ENCODE peak calls at places on chromosome 1, in four cellular contexts. V, C, X and R are unnamed samples.

GRCh38 chr1:62530516-62531154 is 66.7 kb upstream of the ANGPTL3 start:
- DNase-seq in V (peak), C (no peak), X (no peak), R (peak)

GRCh38 chr1:107198581-107198980 is 57.7 kb downstream of the NTNG1 start:
- DNase-seq in V (no peak), C (no peak), X (no peak), R (no peak)

GRCh38 chr1:115474166-115474565 is 136.1 kb upstream of the NGF start:
- DNase-seq in V (no peak), C (no peak), X (no peak), R (no peak)

GRCh38 chr1:20033396-20033795 is 36.6 kb upstream of the PLA2G5 start:
- DNase-seq in V (no peak), C (no peak), X (no peak), R (no peak)

GRCh38 chr1:20440785-20441200 is 45.2 kb downstream of the CAMK2N1 start:
- DNase-seq in V (peak), C (no peak), X (peak), R (peak)

GRCh38 chr1:99004270-99005141 is at the start of gene PLPPR5:
- DNase-seq in V (no peak), C (no peak), X (peak), R (no peak)

GRCh38 chr1:15168479-15168878 is 14.9 kb downstream of the TMEM51 start:
- DNase-seq in V (peak), C (peak), X (no peak), R (no peak)

GRCh38 chr1:213568929-213569815 is 418.6 kb upstream of the PROX1 start:
- DNase-seq in V (no peak), C (no peak), X (no peak), R (no peak)

GRCh38 chr1:51736702-51737101 is 119.8 kb downstream of the OSBPL9 start:
- DNase-seq in V (peak), C (no peak), X (no peak), R (peak)

GRCh38 chr1:111789077-111789476 is 33.4 kb downstream of the DDX20 start:
- DNase-seq in V (peak), C (no peak), X (no peak), R (no peak)

GRCh38 chr1:53326088-53326597 is 1.7 kb downstream of the LRP8 start:
- DNase-seq in V (peak), C (peak), X (peak), R (peak)

GRCh38 chr1:109611308-109611950 is 8.0 kb downstream of the GNAT2 start:
- DNase-seq in V (no peak), C (no peak), X (no peak), R (no peak)

GRCh38 chr1:8004113-8004802 is 21.9 kb downstream of the ERRFI1 start:
- DNase-seq in V (no peak), C (no peak), X (no peak), R (no peak)

GRCh38 chr1:206704239-206704638 is 19.5 kb downstream of the MAPKAPK2 start:
- DNase-seq in V (no peak), C (no peak), X (no peak), R (no peak)

DNA sequence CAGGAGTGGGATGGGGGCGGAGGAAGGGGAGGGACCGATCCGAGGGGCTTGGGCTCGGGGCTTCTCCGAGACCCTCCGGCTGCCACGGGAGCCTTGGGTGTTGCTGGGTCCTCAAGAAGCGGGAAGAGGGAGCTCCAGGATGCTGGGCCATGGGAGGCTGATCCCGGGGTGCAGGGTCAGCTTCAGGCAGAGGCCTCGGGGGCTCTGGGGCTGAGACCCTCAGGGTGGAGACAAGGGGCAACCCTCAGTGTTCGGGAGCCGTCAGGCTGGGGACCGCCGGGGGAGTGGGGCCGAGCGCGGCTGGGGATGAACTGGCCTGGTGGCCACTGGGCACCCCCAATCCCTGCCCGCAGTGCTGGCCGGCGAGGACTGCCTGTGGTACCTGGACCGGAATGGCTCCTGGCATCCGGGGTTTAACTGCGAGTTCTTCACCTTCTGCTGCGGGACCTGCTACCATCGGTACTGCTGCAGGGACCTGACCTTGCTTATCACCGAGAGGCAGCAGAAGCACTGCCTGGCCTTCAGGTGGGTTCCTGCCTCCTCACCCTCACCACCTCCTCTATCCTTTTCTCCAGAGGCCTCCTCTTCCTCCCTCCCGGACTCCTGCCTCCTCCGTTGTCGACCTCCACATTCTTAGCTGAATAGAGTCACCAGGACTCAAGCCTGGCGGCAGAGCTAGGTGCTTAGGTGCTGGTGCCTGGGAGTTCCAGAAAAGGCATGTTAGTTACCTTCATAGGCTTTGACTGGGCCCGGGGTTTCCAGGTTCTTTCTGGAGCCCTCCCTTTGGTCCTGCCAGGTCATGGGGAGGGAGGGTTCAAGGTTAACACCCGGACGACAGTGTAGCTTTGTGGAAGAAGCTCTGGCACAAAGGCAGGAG is 632 bp downstream of the SHISA4 start:
- DNase-seq in V (no peak), C (no peak), X (no peak), R (no peak)
- TF ChIP-seq POLR2A in V (no peak), C (no peak), X (no peak), R (no peak)

GRCh38 chr1:32498751-32499150 is 33.9 kb downstream of the ZBTB8B start:
- DNase-seq in V (no peak), C (no peak), X (no peak), R (no peak)

GRCh38 chr1:32507021-32507420 is 32.2 kb upstream of the ZBTB8A start:
- DNase-seq in V (no peak), C (no peak), X (no peak), R (no peak)

GRCh38 chr1:32503153-32503552 is 36.1 kb upstream of the ZBTB8A start:
- DNase-seq in V (no peak), C (no peak), X (no peak), R (no peak)

GRCh38 chr1:32500387-32501209 is 35.7 kb downstream of the ZBTB8B start:
- DNase-seq in V (peak), C (no peak), X (peak), R (peak)

GRCh38 chr1:32501865-32502264 is 37.0 kb downstream of the ZBTB8B start:
- DNase-seq in V (peak), C (no peak), X (no peak), R (no peak)
- TF ChIP-seq POLR2A in V (no peak), C (no peak), X (no peak), R (no peak)

GRCh38 chr1:77759090-77760028 is at the start of gene USP33:
- DNase-seq in V (peak), C (no peak), X (peak), R (peak)
- TF ChIP-seq POLR2A in V (peak), C (peak), X (peak), R (peak)

DNA sequence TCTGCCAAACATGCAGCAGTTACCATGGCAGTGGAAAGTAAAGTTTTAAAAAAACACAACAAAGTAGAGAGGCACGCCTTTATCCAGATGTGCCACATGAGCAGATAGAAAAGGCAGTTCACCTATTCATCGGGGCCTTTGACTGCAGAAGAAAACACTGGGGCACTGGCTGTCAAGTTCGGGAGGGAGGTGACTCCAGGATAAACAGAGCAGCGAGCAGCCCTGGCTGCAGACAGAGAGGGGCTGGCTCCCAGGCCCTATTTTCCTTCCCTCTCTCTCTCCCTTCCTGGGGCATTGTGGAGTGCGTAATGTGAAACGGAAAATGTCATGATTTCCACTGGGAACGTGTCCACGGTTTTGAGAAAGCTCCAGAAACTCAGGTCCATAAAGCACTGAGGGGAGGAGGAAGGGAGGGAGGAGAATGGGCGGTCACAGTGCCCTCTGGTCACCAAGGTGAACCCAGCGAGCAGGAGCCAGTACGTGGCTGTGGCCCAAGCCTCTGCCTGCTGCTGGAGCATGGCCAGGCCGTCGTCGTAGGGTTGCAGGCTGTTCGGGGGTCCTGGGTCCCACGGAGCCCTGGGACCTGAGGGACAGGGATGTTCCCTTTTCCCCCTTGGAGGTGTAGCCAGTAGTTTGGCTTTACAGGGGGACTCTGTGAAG is 114.7 kb upstream of the IRF2BP2 start:
- DNase-seq in V (peak), C (no peak), X (no peak), R (no peak)
- TF ChIP-seq POLR2A in V (no peak), C (no peak), X (no peak), R (peak)

DNA sequence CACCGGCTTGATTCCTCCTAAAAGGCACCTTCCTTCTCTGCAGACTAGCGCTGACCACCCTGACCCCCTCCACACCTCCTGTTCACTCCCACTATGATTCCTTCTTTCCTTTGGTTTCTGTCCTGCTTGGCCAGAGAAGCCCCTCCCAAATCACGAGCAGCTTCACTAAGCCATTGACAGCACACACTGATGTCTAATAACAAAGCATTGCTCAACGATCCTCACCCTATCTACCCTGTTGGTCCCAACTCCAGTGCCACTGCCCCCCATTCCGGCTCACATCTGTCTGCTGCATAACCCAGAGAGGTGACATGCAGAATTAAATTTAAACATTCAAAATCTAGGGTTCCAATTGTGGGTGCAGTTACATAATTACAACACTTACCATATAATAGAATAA is 237.0 kb downstream of the TTLL7 start:
- DNase-seq in V (no peak), C (no peak), X (no peak), R (no peak)
- TF ChIP-seq POLR2A in V (no peak), C (no peak), X (no peak), R (no peak)

GRCh38 chr1:201310986-201311355 is 27.7 kb downstream of the PKP1 start:
- DNase-seq in V (peak), C (no peak), X (no peak), R (no peak)

GRCh38 chr1:201307760-201308499 is 24.6 kb downstream of the PKP1 start:
- DNase-seq in V (no peak), C (no peak), X (no peak), R (peak)

GRCh38 chr1:201311356-201312011 is 28.2 kb downstream of the PKP1 start:
- DNase-seq in V (peak), C (peak), X (no peak), R (no peak)

GRCh38 chr1:201310251-201310985 is 27.1 kb downstream of the PKP1 start:
- DNase-seq in V (peak), C (no peak), X (no peak), R (no peak)

GRCh38 chr1:201309420-201309819 is 26.1 kb downstream of the PKP1 start:
- DNase-seq in V (peak), C (no peak), X (no peak), R (peak)
- TF ChIP-seq POLR2A in V (no peak), C (no peak), X (no peak), R (no peak)